ENCODE peak calls at places on chromosomes 4 and X, in five cellular contexts. C, X, P, M and K are unnamed samples.

GRCh38 chr4:99540287-99540939 is 23.4 kb downstream of the TRMT10A start:
- DNase-seq in C (no peak), X (no peak), P (no peak), M (no peak), K (no peak)

GRCh38 chr4:99677161-99677560 is 19.5 kb upstream of the C4orf54 start:
- DNase-seq in C (no peak), X (no peak), P (no peak), M (no peak), K (no peak)

GRCh38 chrX:39877919-39878318 is 219.8 kb downstream of the BCOR start:
- DNase-seq in C (peak; percentile 48), X (no peak), P (no peak), M (no peak), K (no peak)

GRCh38 chrX:110691446-110691845 is 104.2 kb downstream of the CHRDL1 start:
- DNase-seq in C (no peak), X (no peak), P (no peak), M (no peak), K (no peak)

GRCh38 chr4:108988514-108989195 is 225.8 kb upstream of the ETNPPL start:
- DNase-seq in C (no peak), X (peak; percentile 7), P (no peak), M (no peak), K (peak; percentile 59)

GRCh38 chr4:152273343-152273742 is 262.5 kb downstream of the FBXW7 start:
- DNase-seq in C (no peak), X (peak; percentile 16), P (no peak), M (no peak), K (peak; percentile 4)

GRCh38 chrX:10756365-10756915 is 136.1 kb upstream of the MID1 start:
- DNase-seq in C (no peak), X (peak; percentile 82), P (no peak), M (no peak), K (peak; percentile 92)

GRCh38 chrX:27186671-27187070 is 276.5 kb downstream of the PPP4R3C start:
- DNase-seq in C (peak; percentile 28), X (peak; percentile 4), P (peak; percentile 6), M (no peak), K (peak; percentile 28)

GRCh38 chr4:40253906-40254305 is 57.1 kb downstream of the RHOH start:
- DNase-seq in C (no peak), X (peak; percentile 63), P (no peak), M (no peak), K (no peak)

GRCh38 chrX:72349190-72349589 is 43.5 kb upstream of the CITED1 start:
- DNase-seq in C (no peak), X (no peak), P (no peak), M (no peak), K (no peak)

GRCh38 chrX:40132751-40133150 is 35.0 kb upstream of the BCOR start:
- DNase-seq in C (no peak), X (peak; percentile 86), P (no peak), M (no peak), K (peak; percentile 81)

GRCh38 chr4:112853662-112854256 is 195.7 kb upstream of the ANK2 start:
- DNase-seq in C (no peak), X (no peak), P (no peak), M (no peak), K (no peak)

GRCh38 chr4:82975792-82976191 is 34.8 kb downstream of the LIN54 start:
- DNase-seq in C (no peak), X (peak; percentile 45), P (no peak), M (no peak), K (peak; percentile 78)

GRCh38 chrX:9390121-9390520 is 74.7 kb upstream of the TBL1X start:
- DNase-seq in C (no peak), X (no peak), P (no peak), M (no peak), K (peak; percentile 52)

GRCh38 chrX:101759000-101759399 is 99.3 kb upstream of the ARMCX2 start:
- DNase-seq in C (peak; percentile 82), X (peak; percentile 52), P (peak; percentile 52), M (peak; percentile 45), K (peak; percentile 49)

GRCh38 chr4:1216869-1217294 is 32.0 kb downstream of the CTBP1 start:
- DNase-seq in C (no peak), X (no peak), P (no peak), M (no peak), K (no peak)

GRCh38 chrX:11781734-11782370 is 23.8 kb downstream of the MSL3 start:
- DNase-seq in C (no peak), X (no peak), P (no peak), M (no peak), K (no peak)

GRCh38 chr4:127685292-127685691 is 44.9 kb upstream of the SLC25A31 start:
- DNase-seq in C (no peak), X (peak; percentile 50), P (no peak), M (no peak), K (peak; percentile 73)

GRCh38 chrX:11929476-11929875 is 171.4 kb downstream of the MSL3 start:
- DNase-seq in C (no peak), X (peak; percentile 9), P (no peak), M (no peak), K (no peak)

GRCh38 chr4:122279670-122280069 is 99.1 kb upstream of the ADAD1 start:
- DNase-seq in C (no peak), X (no peak), P (no peak), M (no peak), K (no peak)

GRCh38 chr4:2006367-2006766 is 2.4 kb downstream of the NELFA start:
- DNase-seq in C (no peak), X (no peak), P (no peak), M (no peak), K (no peak)

GRCh38 chr4:165493359-165493758 is 114.6 kb downstream of the CPE start:
- DNase-seq in C (peak; percentile 91), X (peak; percentile 71), P (peak; percentile 67), M (peak; percentile 88), K (peak; percentile 38)

GRCh38 chr4:139555705-139556070 is 331 bp downstream of the SETD7 start:
- DNase-seq in C (no peak), X (no peak), P (no peak), M (no peak), K (no peak)

GRCh38 chr4:139555073-139555704 is 830 bp downstream of the SETD7 start:
- DNase-seq in C (peak; percentile 69), X (peak; percentile 97), P (peak; percentile 69), M (peak; percentile 85), K (peak; percentile 87)

GRCh38 chr4:139557506-139558110 is 1.6 kb upstream of the SETD7 start:
- DNase-seq in C (no peak), X (no peak), P (no peak), M (no peak), K (no peak)

GRCh38 chr4:139556735-139557505 is 901 bp upstream of the SETD7 start:
- DNase-seq in C (peak; percentile 64), X (peak; percentile 58), P (no peak), M (peak; percentile 74), K (no peak)

GRCh38 chr4:139556071-139556734 is at the start of gene SETD7:
- DNase-seq in C (peak; percentile 88), X (peak; percentile 87), P (peak; percentile 58), M (peak; percentile 86), K (peak; percentile 76)
- H3K4ac ChIP-seq in C (no peak within 1 kb of the TSS), X (peak within 1 kb of the TSS; percentile 99), P (peak within 1 kb of the TSS; percentile 13), M (no peak within 1 kb of the TSS), K (peak within 1 kb of the TSS; percentile 86)

DNA sequence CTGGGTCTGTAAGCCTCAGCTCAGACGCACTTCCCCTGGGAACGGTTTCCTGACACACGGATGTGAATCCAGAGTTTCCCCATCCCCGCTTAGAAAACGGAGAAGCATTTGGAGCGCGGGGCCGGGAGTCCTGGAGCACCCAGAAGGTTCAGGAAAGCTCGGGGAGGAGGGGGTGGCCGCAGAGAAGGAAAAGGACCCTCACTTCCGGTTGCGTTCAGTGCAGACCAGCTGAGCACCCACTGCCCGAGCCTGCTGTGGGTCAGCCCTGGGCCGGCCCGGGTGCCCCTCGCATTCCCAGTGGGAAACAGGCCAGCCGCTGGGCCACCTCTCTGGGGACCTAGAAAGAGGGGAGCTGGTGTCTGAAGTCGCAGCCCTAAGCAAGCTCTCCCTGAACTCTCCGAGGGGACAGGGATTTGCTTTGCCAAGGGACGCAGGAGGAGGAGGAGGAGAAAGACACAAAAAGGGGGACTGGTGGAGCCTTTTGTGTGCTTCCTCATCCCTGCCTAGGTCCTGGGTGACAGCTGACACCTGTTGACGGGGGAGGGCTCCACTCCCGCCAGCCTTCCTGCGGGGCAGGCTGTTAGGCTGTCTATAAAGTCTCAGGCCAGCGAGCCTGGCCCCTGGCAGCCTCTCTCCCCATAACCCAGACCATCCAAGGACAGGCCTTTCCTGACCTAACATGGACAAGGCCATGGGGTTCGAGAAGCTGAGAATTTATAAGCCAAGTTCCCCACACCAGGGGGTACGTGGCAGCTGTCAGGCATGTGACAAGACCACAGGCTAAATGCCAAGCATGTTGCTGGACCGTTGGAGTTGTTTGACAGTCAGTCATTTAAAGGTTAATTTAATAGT is 696 bp upstream of the EVC2 start:
- DNase-seq in C (peak; percentile 41), X (no peak), P (peak; percentile 12), M (peak; percentile 49), K (no peak)
- H2AFZ ChIP-seq in C (no peak overlapping the region), X (peak overlapping the region; percentile 83), P (peak overlapping the region; percentile 79), M (peak overlapping the region; percentile 93), K (peak overlapping the region; percentile 97)

DNA sequence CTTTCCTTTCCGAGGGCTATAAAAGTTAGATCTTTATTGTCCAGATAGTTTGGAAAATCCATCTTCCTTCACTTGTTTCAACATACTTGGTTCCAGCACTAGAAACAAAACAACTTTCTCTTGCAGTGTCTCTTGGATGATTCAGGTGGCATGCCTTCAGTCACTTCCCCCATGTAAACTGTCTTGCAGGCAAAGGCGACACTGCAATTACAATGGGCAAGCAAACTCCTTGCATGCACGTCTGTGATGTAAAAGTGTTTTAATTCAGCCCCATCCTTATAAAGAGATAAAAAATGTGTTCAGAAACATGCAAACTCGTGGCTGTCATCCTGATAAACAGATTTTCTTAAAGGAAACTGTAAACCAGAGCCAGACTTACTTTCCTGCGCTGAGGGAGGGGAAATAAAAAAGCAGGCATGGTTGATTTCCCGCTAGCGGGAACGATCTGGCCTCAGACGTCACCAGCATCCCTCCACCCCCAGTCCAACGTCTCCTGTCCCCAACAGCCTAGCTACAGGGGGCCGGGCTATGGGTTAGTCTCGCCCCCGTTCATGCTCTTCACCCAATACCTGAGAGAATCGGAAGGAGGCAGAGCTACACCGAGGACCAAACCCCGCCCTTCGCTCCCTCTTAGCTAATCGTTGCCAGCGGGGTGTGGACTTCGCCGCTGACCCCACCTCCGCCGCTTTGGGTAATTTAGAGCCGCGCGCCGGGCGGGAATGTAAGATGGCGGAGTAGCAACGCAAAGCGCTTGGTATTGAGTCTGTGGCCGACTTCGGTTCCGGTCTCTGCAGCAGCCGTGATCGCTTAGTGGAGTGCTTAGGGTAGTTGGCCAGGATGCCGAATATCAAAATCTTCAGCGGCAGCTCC is at the start of gene PRPS1:
- DNase-seq in C (peak; percentile 99), X (peak; percentile 96), P (peak; percentile 85), M (peak; percentile 77), K (peak; percentile 95)
- H3K4ac ChIP-seq in C (no peak within 1 kb of the TSS), X (peak within 1 kb of the TSS; percentile 28), P (no peak within 1 kb of the TSS), M (no peak within 1 kb of the TSS), K (peak within 1 kb of the TSS; percentile 54)

DNA sequence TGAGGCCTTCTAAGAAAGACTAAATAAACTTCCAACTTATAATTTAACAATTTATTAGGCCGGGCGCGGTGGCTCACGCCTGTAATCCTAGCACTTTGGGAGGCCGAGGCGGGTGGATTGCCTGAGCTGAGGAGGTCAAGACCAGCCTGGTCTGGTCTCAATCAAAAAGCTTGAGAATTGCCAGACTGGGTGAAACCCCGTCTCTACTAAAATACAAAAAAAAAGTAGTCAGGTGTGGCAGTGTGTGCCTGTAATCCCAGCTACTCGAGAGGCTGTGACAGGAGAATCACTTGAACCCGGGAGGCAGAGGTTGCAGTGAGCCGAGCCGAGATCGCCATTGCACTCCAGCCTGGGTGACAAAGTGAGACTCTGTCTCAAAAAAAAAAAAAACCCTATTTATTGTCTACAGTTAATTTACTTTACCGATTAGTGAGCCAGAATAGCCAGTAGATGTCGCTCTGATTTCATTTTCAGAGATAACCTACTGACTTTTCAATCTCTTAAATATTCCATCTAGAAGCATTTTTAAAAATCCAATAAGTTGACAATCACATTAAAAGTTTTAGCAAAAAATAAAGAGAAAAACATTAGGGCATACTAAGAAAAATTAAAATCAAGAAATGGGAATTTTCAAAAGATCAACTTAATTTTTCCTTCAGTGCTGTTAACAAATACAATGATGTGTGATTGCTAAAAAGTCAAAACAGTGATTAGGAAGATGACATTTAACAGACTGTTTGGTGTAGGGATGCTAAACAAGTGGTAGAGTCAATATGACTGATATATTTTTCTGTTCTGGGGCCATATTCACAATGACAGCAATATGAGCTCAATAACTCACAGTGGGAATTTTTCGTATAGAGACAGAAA is 4.3 kb upstream of the SHROOM3 start:
- DNase-seq in C (no peak), X (peak; percentile 64), P (peak; percentile 54), M (no peak), K (peak; percentile 60)
- H2AFZ ChIP-seq in C (peak overlapping the region; percentile 73), X (no peak overlapping the region), P (peak overlapping the region; percentile 79), M (no peak overlapping the region), K (no peak overlapping the region)